ENCODE peak calls at places on chromosome 10, in six cellular contexts. One of them, this sample, is unnamed.

GRCh38 chr10:4526426-4526825 is 299.6 kb upstream of the AKR1E2 start:
- DNase-seq in activated T-cell treated with anti-CD3 and anti-CD28 coated beads, Interleukin-2, amount 50 U/mL, for 72 hours: no peak
- DNase-seq in activated gamma-delta T cell treated with anti-CD3 and anti-CD28 coated beads, Interleukin-2, amount 50 U/mL, for 16 hours: no peak
- DNase-seq in NB4: no peak
- DNase-seq in A172: no peak
- DNase-seq in ELR: no peak
- DNase-seq in this sample: no peak

GRCh38 chr10:96236876-96237275 is 34.5 kb downstream of the BLNK start:
- DNase-seq in activated T-cell treated with anti-CD3 and anti-CD28 coated beads, Interleukin-2, amount 50 U/mL, for 72 hours: no peak
- DNase-seq in activated gamma-delta T cell treated with anti-CD3 and anti-CD28 coated beads, Interleukin-2, amount 50 U/mL, for 16 hours: no peak
- DNase-seq in NB4: no peak
- DNase-seq in A172: no peak
- DNase-seq in ELR: no peak
- DNase-seq in this sample: no peak

GRCh38 chr10:81018898-81019890 is 481.5 kb downstream of the SH2D4B start:
- DNase-seq in activated T-cell treated with anti-CD3 and anti-CD28 coated beads, Interleukin-2, amount 50 U/mL, for 72 hours: peak
- DNase-seq in activated gamma-delta T cell treated with anti-CD3 and anti-CD28 coated beads, Interleukin-2, amount 50 U/mL, for 16 hours: no peak
- DNase-seq in NB4: peak
- DNase-seq in A172: peak
- DNase-seq in ELR: peak
- DNase-seq in this sample: no peak

GRCh38 chr10:124403548-124403947 is 15.2 kb downstream of the OAT start:
- DNase-seq in activated T-cell treated with anti-CD3 and anti-CD28 coated beads, Interleukin-2, amount 50 U/mL, for 72 hours: peak
- DNase-seq in activated gamma-delta T cell treated with anti-CD3 and anti-CD28 coated beads, Interleukin-2, amount 50 U/mL, for 16 hours: no peak
- DNase-seq in NB4: peak
- DNase-seq in A172: peak
- DNase-seq in ELR: peak
- DNase-seq in this sample: peak

GRCh38 chr10:38054361-38054797 is 39.8 kb upstream of the ZNF37A start:
- DNase-seq in activated T-cell treated with anti-CD3 and anti-CD28 coated beads, Interleukin-2, amount 50 U/mL, for 72 hours: no peak
- DNase-seq in activated gamma-delta T cell treated with anti-CD3 and anti-CD28 coated beads, Interleukin-2, amount 50 U/mL, for 16 hours: no peak
- DNase-seq in NB4: peak
- DNase-seq in A172: no peak
- DNase-seq in ELR: peak
- DNase-seq in this sample: no peak

GRCh38 chr10:97715259-97715874 is 1.8 kb downstream of the MARVELD1 start:
- DNase-seq in activated T-cell treated with anti-CD3 and anti-CD28 coated beads, Interleukin-2, amount 50 U/mL, for 72 hours: no peak
- DNase-seq in activated gamma-delta T cell treated with anti-CD3 and anti-CD28 coated beads, Interleukin-2, amount 50 U/mL, for 16 hours: no peak
- DNase-seq in NB4: no peak
- DNase-seq in A172: no peak
- DNase-seq in ELR: peak
- DNase-seq in this sample: no peak

GRCh38 chr10:100670828-100671479 is 74.4 kb upstream of the PAX2 start:
- DNase-seq in activated T-cell treated with anti-CD3 and anti-CD28 coated beads, Interleukin-2, amount 50 U/mL, for 72 hours: peak
- DNase-seq in activated gamma-delta T cell treated with anti-CD3 and anti-CD28 coated beads, Interleukin-2, amount 50 U/mL, for 16 hours: peak
- DNase-seq in NB4: peak
- DNase-seq in A172: no peak
- DNase-seq in ELR: peak
- DNase-seq in this sample: peak

GRCh38 chr10:129870926-129871660 is 93.0 kb downstream of the EBF3 start:
- DNase-seq in activated T-cell treated with anti-CD3 and anti-CD28 coated beads, Interleukin-2, amount 50 U/mL, for 72 hours: no peak
- DNase-seq in activated gamma-delta T cell treated with anti-CD3 and anti-CD28 coated beads, Interleukin-2, amount 50 U/mL, for 16 hours: no peak
- DNase-seq in NB4: peak
- DNase-seq in A172: no peak
- DNase-seq in ELR: no peak
- DNase-seq in this sample: no peak

GRCh38 chr10:130053561-130053960 is 57.1 kb downstream of the C10orf143 start:
- DNase-seq in activated T-cell treated with anti-CD3 and anti-CD28 coated beads, Interleukin-2, amount 50 U/mL, for 72 hours: no peak
- DNase-seq in activated gamma-delta T cell treated with anti-CD3 and anti-CD28 coated beads, Interleukin-2, amount 50 U/mL, for 16 hours: no peak
- DNase-seq in NB4: no peak
- DNase-seq in A172: no peak
- DNase-seq in ELR: no peak
- DNase-seq in this sample: no peak

GRCh38 chr10:14476641-14477407 is 146.1 kb upstream of the FRMD4A start:
- DNase-seq in activated T-cell treated with anti-CD3 and anti-CD28 coated beads, Interleukin-2, amount 50 U/mL, for 72 hours: no peak
- DNase-seq in activated gamma-delta T cell treated with anti-CD3 and anti-CD28 coated beads, Interleukin-2, amount 50 U/mL, for 16 hours: no peak
- DNase-seq in NB4: no peak
- DNase-seq in A172: peak
- DNase-seq in ELR: peak
- DNase-seq in this sample: no peak

GRCh38 chr10:17003151-17003550 is 126.5 kb downstream of the CUBN start:
- DNase-seq in activated T-cell treated with anti-CD3 and anti-CD28 coated beads, Interleukin-2, amount 50 U/mL, for 72 hours: peak
- DNase-seq in activated gamma-delta T cell treated with anti-CD3 and anti-CD28 coated beads, Interleukin-2, amount 50 U/mL, for 16 hours: peak
- DNase-seq in NB4: no peak
- DNase-seq in A172: peak
- DNase-seq in ELR: peak
- DNase-seq in this sample: peak

GRCh38 chr10:80075781-80076180 is 2.7 kb upstream of the TMEM254 start:
- DNase-seq in activated T-cell treated with anti-CD3 and anti-CD28 coated beads, Interleukin-2, amount 50 U/mL, for 72 hours: peak
- DNase-seq in activated gamma-delta T cell treated with anti-CD3 and anti-CD28 coated beads, Interleukin-2, amount 50 U/mL, for 16 hours: no peak
- DNase-seq in NB4: no peak
- DNase-seq in A172: no peak
- DNase-seq in ELR: peak
- DNase-seq in this sample: peak